ENCODE peak calls at places on chromosomes 6 and 20, in five cellular contexts. Y, X, A, E and M are unnamed samples.

GRCh38 chr6:16819752-16820151 is 58.5 kb upstream of the ATXN1 start:
- DNase-seq in E (peak; percentile 30), X (no peak), Y (no peak), A (no peak), M (no peak)

GRCh38 chr20:49385471-49385870 is 97.0 kb downstream of the KCNB1 start:
- DNase-seq in Y (no peak), X (peak; percentile 33), A (no peak), E (peak; percentile 22), M (no peak)

GRCh38 chr20:61966492-61967244 is 99.0 kb downstream of the TAF4 start:
- DNase-seq in E (no peak), Y (no peak), A (no peak), X (no peak), M (no peak)

GRCh38 chr6:151485616-151486015 is 8.2 kb upstream of the CCDC170 start:
- DNase-seq in A (no peak), X (no peak), E (peak; percentile 61), Y (no peak), M (no peak)

GRCh38 chr6:6659600-6660327 is 71.2 kb downstream of the LY86 start:
- DNase-seq in Y (no peak), E (no peak), X (no peak), A (no peak), M (peak; percentile 44)

GRCh38 chr6:150251566-150252186 is 108.8 kb downstream of the PPP1R14C start:
- DNase-seq in X (no peak), E (peak; percentile 37), Y (no peak), A (no peak), M (no peak)

GRCh38 chr20:24503352-24503931 is 34.0 kb downstream of the SYNDIG1 start:
- DNase-seq in Y (no peak), X (peak; percentile 72), A (no peak), E (peak; percentile 13), M (no peak)

GRCh38 chr20:7586481-7586880 is 353.8 kb downstream of the HAO1 start:
- DNase-seq in A (no peak), E (no peak), Y (no peak), X (no peak), M (no peak)

GRCh38 chr20:38471245-38471644 is 1.4 kb upstream of the RALGAPB start:
- DNase-seq in E (no peak), Y (no peak), X (no peak), A (no peak), M (no peak)

GRCh38 chr6:169246445-169246844 is 7.2 kb downstream of the THBS2 start:
- DNase-seq in Y (no peak), E (no peak), X (no peak), A (no peak), M (no peak)

GRCh38 chr6:125453516-125453915 is 151.7 kb upstream of the HDDC2 start:
- DNase-seq in X (no peak), A (no peak), E (no peak), Y (no peak), M (no peak)

GRCh38 chr6:150290429-150290828 is 78.4 kb upstream of the IYD start:
- DNase-seq in A (no peak), E (peak; percentile 70), Y (no peak), X (peak; percentile 54), M (no peak)

GRCh38 chr6:157841211-157841840 is 18.3 kb downstream of the SNX9 start:
- DNase-seq in Y (peak; percentile 73), A (no peak), X (peak; percentile 54), E (no peak), M (peak; percentile 29)

GRCh38 chr6:135115411-135116293 is 61.0 kb upstream of the HBS1L start:
- DNase-seq in X (no peak), Y (no peak), E (no peak), A (no peak), M (no peak)

GRCh38 chr6:158687507-158687906 is 37.7 kb downstream of the SYTL3 start:
- DNase-seq in A (no peak), E (no peak), X (no peak), Y (no peak), M (no peak)

GRCh38 chr6:32982084-32982701 is 13.8 kb downstream of the BRD2 start:
- DNase-seq in E (no peak), X (no peak), Y (no peak), A (no peak), M (no peak)

GRCh38 chr6:2464641-2465040 is 219.2 kb upstream of the GMDS start:
- DNase-seq in A (no peak), X (no peak), Y (no peak), E (no peak), M (no peak)

GRCh38 chr6:122801397-122801796 is 12.3 kb downstream of the SMPDL3A start:
- DNase-seq in X (no peak), A (no peak), E (no peak), Y (no peak), M (no peak)

GRCh38 chr6:146281963-146282362 is 253.1 kb downstream of the GRM1 start:
- DNase-seq in A (no peak), Y (no peak), E (no peak), X (no peak), M (no peak)

GRCh38 chr6:89073014-89073620 is 7.4 kb upstream of the PNRC1 start:
- DNase-seq in A (no peak), E (no peak), Y (no peak), X (peak; percentile 40), M (no peak)

GRCh38 chr6:17971128-17972073 is 16.0 kb downstream of the KIF13A start:
- DNase-seq in A (no peak), Y (no peak), E (peak; percentile 77), X (no peak), M (no peak)

GRCh38 chr20:1905693-1906092 is 10.5 kb downstream of the SIRPA start:
- DNase-seq in A (no peak), Y (no peak), X (no peak), E (no peak), M (no peak)

GRCh38 chr6:131914967-131915751 is 36.0 kb downstream of the CCN2 start:
- DNase-seq in Y (peak; percentile 24), A (no peak), E (peak; percentile 89), X (peak; percentile 83), M (peak; percentile 9)

GRCh38 chr6:53320964-53321363 is 27.8 kb downstream of the ELOVL5 start:
- DNase-seq in E (no peak), Y (no peak), X (no peak), A (no peak), M (no peak)

GRCh38 chr6:166761801-166762200 is 134.8 kb upstream of the RPS6KA2 start:
- DNase-seq in E (no peak), Y (no peak), A (no peak), X (no peak), M (no peak)

GRCh38 chr6:157110620-157111019 is 212.7 kb downstream of the TMEM242 start:
- DNase-seq in X (peak; percentile 38), E (peak; percentile 85), A (no peak), Y (no peak), M (no peak)

GRCh38 chr6:106444777-106445507 is 84.4 kb downstream of the CRYBG1 start:
- DNase-seq in A (no peak), X (peak; percentile 81), E (peak; percentile 69), Y (peak; percentile 46), M (peak; percentile 9)

GRCh38 chr6:87376643-87377042 is 31.1 kb upstream of the CFAP206 start:
- DNase-seq in Y (no peak), X (no peak), A (no peak), E (no peak), M (no peak)

GRCh38 chr20:23407770-23408467 is 13.4 kb downstream of the NAPB start:
- DNase-seq in X (no peak), A (no peak), E (no peak), Y (no peak), M (peak; percentile 28)

GRCh38 chr6:131368077-131368911 is 204.7 kb upstream of the ARG1 start:
- DNase-seq in X (peak; percentile 28), Y (peak; percentile 9), E (no peak), A (peak; percentile 61), M (peak; percentile 66)

GRCh38 chr6:163955131-163955530 is 540.6 kb downstream of the QKI start:
- DNase-seq in Y (no peak), A (no peak), E (peak; percentile 93), X (no peak), M (no peak)

GRCh38 chr20:63744158-63744557 is 4.6 kb downstream of the SLC2A4RG start:
- DNase-seq in E (no peak), X (no peak), Y (no peak), A (no peak), M (no peak)
- H3K4me3 ChIP-seq in E (no peak overlapping the region), X (no peak overlapping the region), Y (no peak overlapping the region), A (no peak overlapping the region), M (no peak overlapping the region)

DNA sequence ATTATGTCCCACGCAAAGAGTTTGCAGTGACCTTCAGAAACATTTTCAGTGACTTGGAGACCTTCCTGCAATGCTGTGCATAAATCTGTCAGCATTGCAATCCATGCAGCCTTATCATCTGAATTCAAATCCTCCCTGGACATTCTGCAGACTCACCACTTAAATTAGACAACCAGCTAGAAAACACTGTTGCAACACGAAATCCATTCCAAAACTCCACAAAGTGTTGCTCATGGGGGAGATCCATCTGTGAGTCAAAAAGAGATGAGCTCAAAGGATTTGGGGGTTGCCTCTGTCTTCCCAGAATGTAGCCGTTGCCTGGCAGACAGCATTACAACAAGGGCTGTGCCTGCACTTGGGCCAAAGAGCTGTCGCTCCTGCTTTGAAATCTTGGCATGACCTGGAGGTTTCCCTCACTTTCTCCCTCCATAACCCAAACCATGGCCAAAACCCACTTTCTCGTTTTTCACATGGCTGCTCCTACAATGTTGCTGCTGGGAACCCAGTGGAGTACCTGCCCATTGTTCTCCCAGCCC is 163.5 kb upstream of the CDYL start:
- DNase-seq in Y (no peak), A (no peak), E (peak; percentile 32), X (peak; percentile 30), M (no peak)
- H3K27me3 ChIP-seq in Y (no peaks in the 10 kb centered on the region), A (no peaks in the 10 kb centered on the region), E (no peaks in the 10 kb centered on the region), X (no peaks in the 10 kb centered on the region), M (no peaks in the 10 kb centered on the region)

DNA sequence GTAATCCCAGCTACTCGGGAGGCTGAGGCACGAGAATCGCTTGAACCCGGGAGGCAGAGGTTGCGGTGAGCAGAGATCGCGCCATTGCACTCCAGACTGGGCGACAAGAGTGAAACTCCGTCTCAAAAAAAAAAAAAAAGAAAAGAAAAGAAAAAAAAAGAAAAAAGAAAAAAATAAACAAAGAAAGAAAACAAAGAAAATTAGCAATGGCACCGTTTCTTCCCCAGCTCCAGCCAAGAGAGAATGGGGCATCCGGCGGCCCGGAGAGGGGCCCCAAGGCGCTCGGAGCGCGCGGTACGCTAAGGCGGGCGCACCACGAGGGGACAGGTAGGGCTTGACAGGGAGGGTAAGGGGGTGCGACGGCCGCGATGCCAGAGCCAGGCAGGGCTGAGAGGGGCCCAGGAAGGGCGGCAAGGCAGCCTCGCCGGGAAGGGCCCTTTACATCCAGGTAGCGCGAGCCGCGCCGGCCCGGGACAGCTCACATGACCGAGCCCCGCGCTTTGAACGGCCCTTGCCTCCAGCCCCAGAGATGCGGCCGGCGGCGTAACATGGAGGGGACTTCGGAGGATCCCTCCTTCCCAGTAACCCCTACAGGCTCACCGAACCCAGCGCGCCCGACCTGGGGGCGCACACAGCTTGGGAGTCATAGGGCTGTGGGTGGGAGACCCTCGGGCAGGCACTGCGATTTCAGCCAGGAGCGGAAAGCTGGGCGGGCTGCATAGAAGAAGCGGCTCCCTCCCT is 1.4 kb downstream of the BMP7 start:
- DNase-seq in E (no peak), Y (no peak), A (no peak), X (peak; percentile 54), M (no peak)
- H3K4me3 ChIP-seq in E (no peak overlapping the region), Y (no peak overlapping the region), A (peak overlapping the region; percentile 41), X (peak overlapping the region; percentile 82), M (no peak overlapping the region)

DNA sequence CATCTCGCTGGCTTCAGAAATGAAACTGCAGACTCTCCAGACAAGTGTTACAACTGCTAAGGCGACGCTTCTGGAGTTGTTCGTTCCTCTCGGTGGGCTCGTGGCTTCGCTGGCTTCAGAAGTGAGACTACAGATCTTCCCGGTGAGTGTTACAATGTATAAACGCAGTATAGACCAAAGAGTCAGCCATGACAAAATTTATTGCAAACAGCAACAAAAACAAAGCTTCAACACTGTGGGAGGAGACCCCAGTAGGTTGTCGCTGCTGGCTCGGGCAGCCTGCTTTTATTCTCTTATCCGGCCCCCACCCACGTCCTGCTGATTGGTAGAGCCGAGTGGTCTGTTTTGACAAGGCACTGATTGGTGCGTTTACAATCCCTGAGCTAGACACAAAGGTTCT is 113.2 kb downstream of the GPX5 start:
- DNase-seq in X (no peak), Y (no peak), E (no peak), A (no peak), M (no peak)
- H3K27me3 ChIP-seq in X (peaks cover 25% of the 10 kb centered on the region), Y (peaks cover 21% of the 10 kb centered on the region), E (peaks cover 7% of the 10 kb centered on the region), A (peaks cover 45% of the 10 kb centered on the region), M (peaks cover 5% of the 10 kb centered on the region)